ENCODE peak calls at places on chromosomes 2 and 18, in seven cellular contexts. O is cardiac fibroblast; D is SHP77; A is GM04504; W is activated CD4-positive, alpha-beta T cell treated with anti-CD3 and anti-CD28 coated beads, Interleukin-2, amount 50 U/mL, for 4 hours; B is progenitor cell of endocrine pancreas; I is left ventricle myocardium inferior. T is an unnamed sample.

GRCh38 chr2:18413794-18414396 is 146.6 kb downstream of the RDH14 start:
- DNase-seq in O (peak), D (no peak), A (peak), W (no peak), B (no peak), I (no peak), T (no peak)

GRCh38 chr2:49248506-49248905 is 94.2 kb upstream of the FSHR start:
- DNase-seq in O (peak), D (no peak), A (peak), W (no peak), B (no peak), I (no peak), T (no peak)

GRCh38 chr2:5391361-5391760 is 300.8 kb upstream of the SOX11 start:
- DNase-seq in O (no peak), D (peak), A (no peak), W (no peak), B (no peak), I (peak), T (no peak)

GRCh38 chr2:239600650-239601049 is 199.8 kb upstream of the HDAC4 start:
- DNase-seq in O (no peak), D (no peak), A (no peak), W (no peak), B (peak), I (no peak), T (no peak)

GRCh38 chr2:241992753-241993152 is 123.2 kb downstream of the RTP5 start:
- DNase-seq in O (no peak), D (no peak), A (no peak), W (no peak), B (no peak), I (no peak), T (no peak)

GRCh38 chr2:99615247-99615771 is 125.5 kb upstream of the REV1 start:
- DNase-seq in O (no peak), D (no peak), A (no peak), W (no peak), B (no peak), I (no peak), T (no peak)

GRCh38 chr2:201781583-201782051 is 884 bp upstream of the ALS2 start:
- DNase-seq in O (peak), D (no peak), A (no peak), W (peak), B (no peak), I (no peak), T (no peak)

GRCh38 chr2:37885329-37885993 is 39.6 kb upstream of the RMDN2 start:
- DNase-seq in O (no peak), D (no peak), A (no peak), W (no peak), B (no peak), I (no peak), T (no peak)

GRCh38 chr18:32389868-32390267 is 80.8 kb downstream of the GAREM1 start:
- DNase-seq in O (no peak), D (no peak), A (no peak), W (no peak), B (no peak), I (peak), T (no peak)

GRCh38 chr18:79008356-79008940 is 28.8 kb downstream of the SALL3 start:
- DNase-seq in O (no peak), D (no peak), A (no peak), W (no peak), B (no peak), I (no peak), T (no peak)

GRCh38 chr2:48104418-48104817 is 198.1 kb upstream of the FBXO11 start:
- DNase-seq in O (no peak), D (no peak), A (no peak), W (no peak), B (no peak), I (no peak), T (no peak)

GRCh38 chr18:40355701-40356100 is 1599.3 kb upstream of the PIK3C3 start:
- DNase-seq in O (peak), D (no peak), A (peak), W (no peak), B (no peak), I (no peak), T (no peak)

GRCh38 chr2:231877533-231878456 is 48.4 kb downstream of the NPPC start:
- DNase-seq in O (no peak), D (no peak), A (no peak), W (no peak), B (no peak), I (no peak), T (no peak)

T was measured in activated T-helper 9 cell treated with anti-CD3 and anti-CD28 coated beads, Interleukin-2, amount 50 U/mL, for 16 hours.